ENCODE peak calls at places on chromosomes 6 and 20, in four cellular contexts. I is activated CD4-positive, alpha-beta T cell treated with anti-CD3 and anti-CD28 coated beads, Interleukin-2, amount 50 U/mL, for 1 hour; A is pancreas; F is ACHN. Z is an unnamed sample.

GRCh38 chr6:109008537-109008950 is 86.1 kb downstream of the SESN1 start:
- DNase-seq in F (peak), I (no peak), A (no peak), Z (no peak)

GRCh38 chr6:38554700-38555413 is 84.9 kb downstream of the BTBD9 start:
- DNase-seq in A (no peak), I (no peak), F (peak), Z (no peak)

GRCh38 chr6:91087864-91088263 is 501.0 kb upstream of the MAP3K7 start:
- DNase-seq in F (no peak), A (no peak), I (no peak), Z (no peak)

GRCh38 chr20:24773751-24774201 is 175.3 kb upstream of the CST7 start:
- DNase-seq in A (no peak), F (peak), I (no peak), Z (peak)

GRCh38 chr20:15111654-15112053 is 774.2 kb upstream of the FLRT3 start:
- DNase-seq in I (no peak), F (no peak), A (no peak), Z (no peak)

GRCh38 chr20:64044484-64045247 is 4.8 kb downstream of the SOX18 start:
- DNase-seq in F (peak), A (no peak), I (no peak), Z (peak)

GRCh38 chr6:69973763-69974162 is 107.4 kb downstream of the COL19A1 start:
- DNase-seq in I (no peak), F (no peak), A (no peak), Z (no peak)

GRCh38 chr20:40506567-40506966 is 182.5 kb downstream of the MAFB start:
- DNase-seq in F (peak), A (peak), I (no peak), Z (peak)

GRCh38 chr6:70369332-70369950 is 43.9 kb upstream of the FAM135A start:
- DNase-seq in A (peak), F (peak), I (peak), Z (peak)

GRCh38 chr6:26304213-26305096 is 60.5 kb upstream of the BTN3A2 start:
- DNase-seq in A (no peak), I (no peak), F (no peak), Z (no peak)

GRCh38 chr6:38933426-38933825 is 115.2 kb upstream of the GLP1R start:
- DNase-seq in I (no peak), F (peak), A (no peak), Z (no peak)

GRCh38 chr6:160431791-160432404 is 83.7 kb downstream of the SLC22A3 start:
- DNase-seq in I (no peak), A (no peak), F (no peak), Z (no peak)

GRCh38 chr6:132589454-132589853 is at the start of gene TAAR5:
- DNase-seq in I (no peak), F (no peak), A (no peak), Z (no peak)

GRCh38 chr6:19879663-19880062 is 42.5 kb downstream of the ID4 start:
- DNase-seq in F (no peak), A (no peak), I (no peak), Z (no peak)

GRCh38 chr6:131761061-131761761 is 46.6 kb upstream of the ENPP1 start:
- DNase-seq in F (no peak), A (no peak), I (no peak), Z (peak)

GRCh38 chr6:37369321-37370196 is 15.8 kb downstream of the RNF8 start:
- DNase-seq in F (no peak), I (no peak), A (no peak), Z (no peak)

GRCh38 chr6:116087437-116088027 is 13.1 kb upstream of the NT5DC1 start:
- DNase-seq in I (no peak), A (no peak), F (no peak), Z (no peak)

Z was measured in SJSA1.